ENCODE peak calls at places on chromosomes 13 and 19, in eight cellular contexts. One of them, this sample, is unnamed.

GRCh38 chr13:46062190-46062589 is 9.6 kb upstream of the ZC3H13 start:
- DNase-seq in uterus: no peak
- DNase-seq in DND-41: no peak
- DNase-seq in cardiac muscle cell: peak; percentile 24
- DNase-seq in IMR-90: peak; percentile 61
- DNase-seq in heart right ventricle: no peak
- DNase-seq in neural progenitor cell: no peak
- DNase-seq in CD4-positive, alpha-beta memory T cell: no peak
- DNase-seq in this sample: peak; percentile 30

GRCh38 chr19:20165971-20166592 is 932 bp upstream of the ZNF486 start:
- DNase-seq in uterus: no peak
- DNase-seq in DND-41: no peak
- DNase-seq in cardiac muscle cell: no peak
- DNase-seq in IMR-90: no peak
- DNase-seq in heart right ventricle: no peak
- DNase-seq in neural progenitor cell: no peak
- DNase-seq in CD4-positive, alpha-beta memory T cell: no peak
- DNase-seq in this sample: no peak

GRCh38 chr13:81406639-81407292 is 1065.8 kb upstream of the SPRY2 start:
- DNase-seq in uterus: no peak
- DNase-seq in DND-41: no peak
- DNase-seq in cardiac muscle cell: no peak
- DNase-seq in IMR-90: no peak
- DNase-seq in heart right ventricle: no peak
- DNase-seq in neural progenitor cell: no peak
- DNase-seq in CD4-positive, alpha-beta memory T cell: no peak
- DNase-seq in this sample: no peak

GRCh38 chr13:79457948-79458347 is 23.0 kb upstream of the NDFIP2 start:
- DNase-seq in uterus: no peak
- DNase-seq in DND-41: no peak
- DNase-seq in cardiac muscle cell: peak; percentile 71
- DNase-seq in IMR-90: peak; percentile 91
- DNase-seq in heart right ventricle: no peak
- DNase-seq in neural progenitor cell: no peak
- DNase-seq in CD4-positive, alpha-beta memory T cell: no peak
- DNase-seq in this sample: no peak

GRCh38 chr13:23788459-23788858 is 100.7 kb downstream of the MIPEP start:
- DNase-seq in uterus: no peak
- DNase-seq in DND-41: no peak
- DNase-seq in cardiac muscle cell: no peak
- DNase-seq in IMR-90: peak; percentile 21
- DNase-seq in heart right ventricle: no peak
- DNase-seq in neural progenitor cell: no peak
- DNase-seq in CD4-positive, alpha-beta memory T cell: no peak
- DNase-seq in this sample: no peak

GRCh38 chr19:31535691-31536460 is 186.6 kb upstream of the TSHZ3 start:
- DNase-seq in uterus: no peak
- DNase-seq in DND-41: no peak
- DNase-seq in cardiac muscle cell: no peak
- DNase-seq in IMR-90: no peak
- DNase-seq in heart right ventricle: no peak
- DNase-seq in neural progenitor cell: no peak
- DNase-seq in CD4-positive, alpha-beta memory T cell: no peak
- DNase-seq in this sample: no peak

GRCh38 chr19:53907690-53908089 is 1.4 kb upstream of the CACNG7 start:
- DNase-seq in uterus: no peak
- DNase-seq in DND-41: no peak
- DNase-seq in cardiac muscle cell: no peak
- DNase-seq in IMR-90: no peak
- DNase-seq in heart right ventricle: no peak
- DNase-seq in neural progenitor cell: no peak
- DNase-seq in CD4-positive, alpha-beta memory T cell: no peak
- DNase-seq in this sample: no peak

GRCh38 chr13:40996433-40997095 is 22.6 kb downstream of the ELF1 start:
- DNase-seq in uterus: no peak
- DNase-seq in DND-41: no peak
- DNase-seq in cardiac muscle cell: no peak
- DNase-seq in IMR-90: no peak
- DNase-seq in heart right ventricle: no peak
- DNase-seq in neural progenitor cell: no peak
- DNase-seq in CD4-positive, alpha-beta memory T cell: no peak
- DNase-seq in this sample: no peak

GRCh38 chr19:51271015-51271600 is 20.2 kb downstream of the SIGLECL1 start:
- DNase-seq in uterus: no peak
- DNase-seq in DND-41: no peak
- DNase-seq in cardiac muscle cell: no peak
- DNase-seq in IMR-90: no peak
- DNase-seq in heart right ventricle: no peak
- DNase-seq in neural progenitor cell: no peak
- DNase-seq in CD4-positive, alpha-beta memory T cell: no peak
- DNase-seq in this sample: no peak

GRCh38 chr19:11821474-11821873 is 7.4 kb downstream of the ZNF440 start:
- DNase-seq in uterus: no peak
- DNase-seq in DND-41: no peak
- DNase-seq in cardiac muscle cell: peak; percentile 54
- DNase-seq in IMR-90: peak; percentile 53
- DNase-seq in heart right ventricle: no peak
- DNase-seq in neural progenitor cell: no peak
- DNase-seq in CD4-positive, alpha-beta memory T cell: no peak
- DNase-seq in this sample: no peak

GRCh38 chr13:36801035-36801434 is 18.0 kb upstream of the RFXAP start:
- DNase-seq in uterus: no peak
- DNase-seq in DND-41: no peak
- DNase-seq in cardiac muscle cell: no peak
- DNase-seq in IMR-90: no peak
- DNase-seq in heart right ventricle: no peak
- DNase-seq in neural progenitor cell: no peak
- DNase-seq in CD4-positive, alpha-beta memory T cell: no peak
- DNase-seq in this sample: no peak

GRCh38 chr19:53101518-53101917 is 1.7 kb downstream of the ZNF160 start:
- DNase-seq in uterus: no peak
- DNase-seq in DND-41: peak; percentile 58
- DNase-seq in cardiac muscle cell: peak; percentile 6
- DNase-seq in IMR-90: peak; percentile 12
- DNase-seq in heart right ventricle: no peak
- DNase-seq in neural progenitor cell: no peak
- DNase-seq in CD4-positive, alpha-beta memory T cell: no peak
- DNase-seq in this sample: peak; percentile 26

GRCh38 chr19:43776285-43776684 is 4.5 kb downstream of the KCNN4 start:
- DNase-seq in uterus: no peak
- DNase-seq in DND-41: no peak
- DNase-seq in cardiac muscle cell: no peak
- DNase-seq in IMR-90: no peak
- DNase-seq in heart right ventricle: no peak
- DNase-seq in neural progenitor cell: no peak
- DNase-seq in CD4-positive, alpha-beta memory T cell: no peak
- DNase-seq in this sample: no peak

GRCh38 chr19:45467456-45468158 is at the start of gene FOSB:
- DNase-seq in uterus: peak; percentile 93
- DNase-seq in DND-41: peak; percentile 90
- DNase-seq in cardiac muscle cell: peak; percentile 96
- DNase-seq in IMR-90: peak; percentile 92
- DNase-seq in heart right ventricle: peak; percentile 94
- DNase-seq in neural progenitor cell: peak; percentile 99
- DNase-seq in CD4-positive, alpha-beta memory T cell: peak; percentile 97
- DNase-seq in this sample: peak; percentile 98

GRCh38 chr13:44305845-44306244 is 67.8 kb upstream of the SERP2 start:
- DNase-seq in uterus: no peak
- DNase-seq in DND-41: peak; percentile 16
- DNase-seq in cardiac muscle cell: no peak
- DNase-seq in IMR-90: peak; percentile 67
- DNase-seq in heart right ventricle: no peak
- DNase-seq in neural progenitor cell: peak; percentile 34
- DNase-seq in CD4-positive, alpha-beta memory T cell: no peak
- DNase-seq in this sample: no peak

GRCh38 chr19:56477429-56478338 is 539 bp upstream of the ZNF667 start:
- DNase-seq in uterus: peak; percentile 91
- DNase-seq in DND-41: peak; percentile 88
- DNase-seq in cardiac muscle cell: peak; percentile 95
- DNase-seq in IMR-90: peak; percentile 91
- DNase-seq in heart right ventricle: peak; percentile 93
- DNase-seq in neural progenitor cell: peak; percentile 90
- DNase-seq in CD4-positive, alpha-beta memory T cell: peak; percentile 40
- DNase-seq in this sample: peak; percentile 93

DNA sequence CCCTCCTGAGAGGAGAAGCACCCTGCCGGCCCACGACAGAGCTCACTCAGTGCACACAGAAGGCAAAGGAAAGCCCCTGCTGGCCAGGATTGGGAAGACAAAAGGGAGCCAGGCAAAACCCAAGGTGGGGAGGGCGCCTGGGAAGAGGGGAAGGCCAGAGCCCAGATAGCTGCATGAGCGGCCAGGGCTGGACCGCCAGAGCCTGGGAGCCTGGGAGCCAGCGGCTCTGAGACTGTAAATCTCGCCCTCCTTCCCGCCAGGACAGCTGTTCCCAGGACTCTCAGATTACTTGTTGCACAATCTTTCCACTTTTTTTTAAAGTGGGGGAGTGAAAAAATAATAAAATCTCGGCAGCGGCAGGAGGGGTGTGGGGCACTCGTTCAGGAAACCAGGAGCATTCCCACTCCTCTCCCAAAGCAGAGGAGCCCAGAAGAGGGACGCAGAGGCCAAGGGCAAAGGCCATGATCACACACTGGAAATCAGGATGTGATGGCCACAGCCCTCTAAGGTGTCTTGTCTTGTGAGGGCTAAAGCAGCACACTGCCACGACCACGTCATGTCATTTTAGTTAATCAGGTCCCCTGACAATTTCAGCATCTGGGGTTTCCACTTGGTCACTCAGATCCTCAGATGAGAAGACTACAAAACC is 19.6 kb upstream of the EPHX3 start:
- DNase-seq in uterus: peak; percentile 93
- DNase-seq in DND-41: no peak
- DNase-seq in cardiac muscle cell: peak; percentile 98
- DNase-seq in IMR-90: peak; percentile 96
- DNase-seq in heart right ventricle: peak; percentile 83
- DNase-seq in neural progenitor cell: peak; percentile 88
- DNase-seq in CD4-positive, alpha-beta memory T cell: no peak
- DNase-seq in this sample: peak; percentile 93
- H3K4me1 ChIP-seq in uterus: peaks cover 58% of the 10 kb centered on the region
- H3K4me1 ChIP-seq in DND-41: no peaks in the 10 kb centered on the region
- H3K4me1 ChIP-seq in cardiac muscle cell: no peaks in the 10 kb centered on the region
- H3K4me1 ChIP-seq in IMR-90: peaks cover 50% of the 10 kb centered on the region
- H3K4me1 ChIP-seq in heart right ventricle: peaks cover 60% of the 10 kb centered on the region
- H3K4me1 ChIP-seq in neural progenitor cell: peaks cover 16% of the 10 kb centered on the region
- H3K4me1 ChIP-seq in CD4-positive, alpha-beta memory T cell: no peaks in the 10 kb centered on the region
- H3K4me1 ChIP-seq in this sample: peaks cover 42% of the 10 kb centered on the region

DNA sequence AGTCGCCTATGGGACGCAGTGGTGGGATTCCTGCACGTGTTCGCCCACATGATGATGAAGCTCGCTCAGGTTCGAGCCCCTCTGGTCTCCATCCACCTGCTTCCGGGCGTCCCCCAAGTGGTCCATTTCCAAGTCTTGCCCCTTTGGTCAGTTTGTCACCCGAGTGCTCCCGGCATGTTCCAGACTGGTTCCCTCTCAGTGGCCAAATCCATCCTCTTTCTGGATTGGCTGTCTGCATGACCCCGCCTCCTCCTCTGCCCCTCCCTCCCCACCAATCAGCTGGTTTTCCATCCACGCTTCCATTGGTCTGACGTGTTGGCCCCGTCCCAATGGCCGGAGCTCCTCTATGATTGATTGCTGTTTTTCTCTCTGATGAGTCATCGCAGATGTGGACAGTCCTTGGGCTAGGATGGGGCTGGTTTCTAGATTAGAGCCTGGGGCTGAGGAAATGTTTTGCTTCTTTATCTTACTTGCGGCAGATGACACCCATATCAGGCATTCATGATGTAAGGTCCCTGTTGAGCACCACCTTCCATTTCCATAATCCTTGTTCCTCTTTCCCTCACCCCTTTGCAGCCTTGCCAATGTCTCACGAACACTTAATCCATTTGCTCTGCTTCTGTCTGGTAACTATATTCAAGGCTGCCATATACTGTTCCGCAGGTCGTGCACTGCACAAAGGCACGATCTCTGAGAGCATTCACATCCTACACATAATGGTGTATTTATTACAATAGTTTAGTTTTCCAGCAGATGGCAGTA is 73.8 kb downstream of the MAP4K1 start:
- DNase-seq in uterus: peak; percentile 41
- DNase-seq in DND-41: no peak
- DNase-seq in cardiac muscle cell: peak; percentile 84
- DNase-seq in IMR-90: peak; percentile 86
- DNase-seq in heart right ventricle: peak; percentile 38
- DNase-seq in neural progenitor cell: no peak
- DNase-seq in CD4-positive, alpha-beta memory T cell: no peak
- DNase-seq in this sample: peak; percentile 93
- H3K27ac ChIP-seq in uterus: no peak overlapping the region
- H3K27ac ChIP-seq in DND-41: no peak overlapping the region
- H3K27ac ChIP-seq in cardiac muscle cell: no peak overlapping the region
- H3K27ac ChIP-seq in IMR-90: no peak overlapping the region
- H3K27ac ChIP-seq in heart right ventricle: no peak overlapping the region
- H3K27ac ChIP-seq in neural progenitor cell: no peak overlapping the region
- H3K27ac ChIP-seq in CD4-positive, alpha-beta memory T cell: no peak overlapping the region
- H3K27ac ChIP-seq in this sample: no peak overlapping the region

GRCh38 chr13:96575423-96576320 is 418.6 kb downstream of the OXGR1 start:
- DNase-seq in uterus: no peak
- DNase-seq in DND-41: no peak
- DNase-seq in cardiac muscle cell: peak; percentile 5
- DNase-seq in IMR-90: no peak
- DNase-seq in heart right ventricle: no peak
- DNase-seq in neural progenitor cell: no peak
- DNase-seq in CD4-positive, alpha-beta memory T cell: no peak
- DNase-seq in this sample: no peak

DNA sequence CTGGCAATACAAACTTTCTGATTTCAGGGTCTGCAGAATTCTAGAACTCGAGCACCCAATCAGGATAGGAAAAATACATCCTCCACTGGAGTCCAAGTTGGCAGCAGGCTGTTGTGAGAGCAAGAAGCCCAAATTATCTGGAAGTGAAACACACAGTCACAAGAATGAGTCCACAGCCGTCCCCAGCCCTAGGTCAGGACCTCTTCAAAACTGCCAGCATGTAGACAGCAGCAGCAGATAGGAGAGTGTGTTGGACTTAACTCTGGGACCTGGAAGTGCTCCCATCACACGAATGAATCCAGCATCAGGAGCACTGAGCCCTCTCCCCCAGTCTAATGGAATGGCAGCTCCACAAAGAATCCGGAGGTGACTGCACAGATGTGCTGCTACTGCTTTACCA is 420.7 kb downstream of the OXGR1 start:
- DNase-seq in uterus: no peak
- DNase-seq in DND-41: no peak
- DNase-seq in cardiac muscle cell: no peak
- DNase-seq in IMR-90: no peak
- DNase-seq in heart right ventricle: no peak
- DNase-seq in neural progenitor cell: no peak
- DNase-seq in CD4-positive, alpha-beta memory T cell: no peak
- DNase-seq in this sample: no peak
- H3K4me1 ChIP-seq in uterus: no peaks in the 10 kb centered on the region
- H3K4me1 ChIP-seq in DND-41: no peaks in the 10 kb centered on the region
- H3K4me1 ChIP-seq in cardiac muscle cell: no peaks in the 10 kb centered on the region
- H3K4me1 ChIP-seq in IMR-90: no peaks in the 10 kb centered on the region
- H3K4me1 ChIP-seq in heart right ventricle: no peaks in the 10 kb centered on the region
- H3K4me1 ChIP-seq in neural progenitor cell: no peaks in the 10 kb centered on the region
- H3K4me1 ChIP-seq in CD4-positive, alpha-beta memory T cell: no peaks in the 10 kb centered on the region
- H3K4me1 ChIP-seq in this sample: no peaks in the 10 kb centered on the region

DNA sequence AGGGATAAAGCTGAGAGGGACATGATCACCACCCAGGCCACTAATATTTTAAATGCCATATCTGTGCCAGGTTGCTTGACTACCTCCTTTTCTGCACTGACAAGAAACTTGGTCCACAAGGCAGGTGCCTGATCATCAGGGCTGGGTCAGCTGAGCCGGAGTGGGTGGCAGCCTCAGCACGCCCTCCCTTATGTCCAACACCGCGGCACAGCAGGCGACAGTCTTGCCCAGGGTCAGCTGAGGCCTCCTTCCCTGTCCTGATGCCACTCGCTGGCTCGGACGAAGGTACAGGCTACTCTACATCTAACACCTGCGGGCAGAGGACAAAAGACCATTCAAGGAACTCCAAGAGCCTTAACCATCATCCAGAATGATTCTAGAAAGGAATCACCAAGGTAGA is 16.9 kb downstream of the ZC3H4 start:
- DNase-seq in uterus: no peak
- DNase-seq in DND-41: no peak
- DNase-seq in cardiac muscle cell: no peak
- DNase-seq in IMR-90: no peak
- DNase-seq in heart right ventricle: no peak
- DNase-seq in neural progenitor cell: no peak
- DNase-seq in CD4-positive, alpha-beta memory T cell: no peak
- DNase-seq in this sample: no peak
- H3K27ac ChIP-seq in uterus: no peak overlapping the region
- H3K27ac ChIP-seq in DND-41: no peak overlapping the region
- H3K27ac ChIP-seq in cardiac muscle cell: peak overlapping the region; percentile 81
- H3K27ac ChIP-seq in IMR-90: no peak overlapping the region
- H3K27ac ChIP-seq in heart right ventricle: peak overlapping the region; percentile 57
- H3K27ac ChIP-seq in neural progenitor cell: peak overlapping the region; percentile 13
- H3K27ac ChIP-seq in CD4-positive, alpha-beta memory T cell: peak overlapping the region; percentile 77
- H3K27ac ChIP-seq in this sample: no peak overlapping the region

This sample was measured in adrenal gland.